ENCODE peak calls at places on chromosomes 7 and 10, in eight cellular contexts. One of them, this sample, is unnamed.
A peak's percentile ranks its signal among the peaks of the same experiment; 100 is the strongest.

GRCh38 chr7:150580615-150580986 is 13.4 kb downstream of the GIMAP4 start:
- DNase-seq in stimulated activated CD4-positive, alpha-beta T cell treated with anti-CD3 and anti-CD28 coated beads, Interleukin-1b, Interleukin-23, amount 100 ng/mL, for 4 hours: no peak
- DNase-seq in GM23338: no peak
- DNase-seq in H4: no peak
- DNase-seq in Calu3: no peak
- DNase-seq in ovary: no peak
- DNase-seq in MV-4-11: no peak
- DNase-seq in BE2C: no peak
- DNase-seq in this sample: no peak

GRCh38 chr10:31549936-31550335 is 230.9 kb downstream of the ZEB1 start:
- DNase-seq in stimulated activated CD4-positive, alpha-beta T cell treated with anti-CD3 and anti-CD28 coated beads, Interleukin-1b, Interleukin-23, amount 100 ng/mL, for 4 hours: no peak
- DNase-seq in GM23338: no peak
- DNase-seq in H4: no peak
- DNase-seq in Calu3: no peak
- DNase-seq in ovary: no peak
- DNase-seq in MV-4-11: no peak
- DNase-seq in BE2C: no peak
- DNase-seq in this sample: no peak

GRCh38 chr10:119663866-119664698 is 12.9 kb downstream of the BAG3 start:
- DNase-seq in stimulated activated CD4-positive, alpha-beta T cell treated with anti-CD3 and anti-CD28 coated beads, Interleukin-1b, Interleukin-23, amount 100 ng/mL, for 4 hours: no peak
- DNase-seq in GM23338: no peak
- DNase-seq in H4: no peak
- DNase-seq in Calu3: no peak
- DNase-seq in ovary: no peak
- DNase-seq in MV-4-11: peak; percentile 90
- DNase-seq in BE2C: peak; percentile 62
- DNase-seq in this sample: no peak

GRCh38 chr7:30032310-30033125 is 4.3 kb downstream of the PLEKHA8 start:
- DNase-seq in stimulated activated CD4-positive, alpha-beta T cell treated with anti-CD3 and anti-CD28 coated beads, Interleukin-1b, Interleukin-23, amount 100 ng/mL, for 4 hours: no peak
- DNase-seq in GM23338: no peak
- DNase-seq in H4: peak; percentile 52
- DNase-seq in Calu3: no peak
- DNase-seq in ovary: peak; percentile 60
- DNase-seq in MV-4-11: no peak
- DNase-seq in BE2C: no peak
- DNase-seq in this sample: peak; percentile 14

GRCh38 chr7:130961128-130961601 is 227.2 kb upstream of the KLF14 start:
- DNase-seq in stimulated activated CD4-positive, alpha-beta T cell treated with anti-CD3 and anti-CD28 coated beads, Interleukin-1b, Interleukin-23, amount 100 ng/mL, for 4 hours: no peak
- DNase-seq in GM23338: no peak
- DNase-seq in H4: peak; percentile 94
- DNase-seq in Calu3: no peak
- DNase-seq in ovary: no peak
- DNase-seq in MV-4-11: peak; percentile 96
- DNase-seq in BE2C: no peak
- DNase-seq in this sample: no peak

GRCh38 chr10:56346845-56347415 is 14.1 kb downstream of the ZWINT start:
- DNase-seq in stimulated activated CD4-positive, alpha-beta T cell treated with anti-CD3 and anti-CD28 coated beads, Interleukin-1b, Interleukin-23, amount 100 ng/mL, for 4 hours: no peak
- DNase-seq in GM23338: no peak
- DNase-seq in H4: peak; percentile 13
- DNase-seq in Calu3: no peak
- DNase-seq in ovary: no peak
- DNase-seq in MV-4-11: no peak
- DNase-seq in BE2C: no peak
- DNase-seq in this sample: no peak

GRCh38 chr10:32372000-32372875 is 25.3 kb upstream of the EPC1 start:
- DNase-seq in stimulated activated CD4-positive, alpha-beta T cell treated with anti-CD3 and anti-CD28 coated beads, Interleukin-1b, Interleukin-23, amount 100 ng/mL, for 4 hours: no peak
- DNase-seq in GM23338: no peak
- DNase-seq in H4: no peak
- DNase-seq in Calu3: peak; percentile 23
- DNase-seq in ovary: no peak
- DNase-seq in MV-4-11: no peak
- DNase-seq in BE2C: no peak
- DNase-seq in this sample: no peak

GRCh38 chr10:16732376-16732775 is 84.8 kb downstream of the RSU1 start:
- DNase-seq in stimulated activated CD4-positive, alpha-beta T cell treated with anti-CD3 and anti-CD28 coated beads, Interleukin-1b, Interleukin-23, amount 100 ng/mL, for 4 hours: no peak
- DNase-seq in GM23338: no peak
- DNase-seq in H4: no peak
- DNase-seq in Calu3: no peak
- DNase-seq in ovary: no peak
- DNase-seq in MV-4-11: no peak
- DNase-seq in BE2C: no peak
- DNase-seq in this sample: no peak

GRCh38 chr7:5694221-5694754 is 87.2 kb downstream of the RNF216 start:
- DNase-seq in stimulated activated CD4-positive, alpha-beta T cell treated with anti-CD3 and anti-CD28 coated beads, Interleukin-1b, Interleukin-23, amount 100 ng/mL, for 4 hours: no peak
- DNase-seq in GM23338: no peak
- DNase-seq in H4: peak; percentile 69
- DNase-seq in Calu3: no peak
- DNase-seq in ovary: no peak
- DNase-seq in MV-4-11: no peak
- DNase-seq in BE2C: no peak
- DNase-seq in this sample: no peak

GRCh38 chr7:12596225-12596790 is 25.8 kb downstream of the SCIN start:
- DNase-seq in stimulated activated CD4-positive, alpha-beta T cell treated with anti-CD3 and anti-CD28 coated beads, Interleukin-1b, Interleukin-23, amount 100 ng/mL, for 4 hours: no peak
- DNase-seq in GM23338: no peak
- DNase-seq in H4: no peak
- DNase-seq in Calu3: no peak
- DNase-seq in ovary: no peak
- DNase-seq in MV-4-11: no peak
- DNase-seq in BE2C: no peak
- DNase-seq in this sample: no peak

GRCh38 chr7:44058759-44059218 is 6.6 kb downstream of the PGAM2 start:
- DNase-seq in stimulated activated CD4-positive, alpha-beta T cell treated with anti-CD3 and anti-CD28 coated beads, Interleukin-1b, Interleukin-23, amount 100 ng/mL, for 4 hours: no peak
- DNase-seq in GM23338: no peak
- DNase-seq in H4: no peak
- DNase-seq in Calu3: no peak
- DNase-seq in ovary: peak; percentile 13
- DNase-seq in MV-4-11: no peak
- DNase-seq in BE2C: peak; percentile 4
- DNase-seq in this sample: no peak

GRCh38 chr7:30553141-30553540 is 41.5 kb upstream of the GARS1 start:
- DNase-seq in stimulated activated CD4-positive, alpha-beta T cell treated with anti-CD3 and anti-CD28 coated beads, Interleukin-1b, Interleukin-23, amount 100 ng/mL, for 4 hours: no peak
- DNase-seq in GM23338: no peak
- DNase-seq in H4: no peak
- DNase-seq in Calu3: no peak
- DNase-seq in ovary: no peak
- DNase-seq in MV-4-11: no peak
- DNase-seq in BE2C: no peak
- DNase-seq in this sample: no peak

GRCh38 chr10:68880181-68880580 is 20.9 kb upstream of the DDX50 start:
- DNase-seq in stimulated activated CD4-positive, alpha-beta T cell treated with anti-CD3 and anti-CD28 coated beads, Interleukin-1b, Interleukin-23, amount 100 ng/mL, for 4 hours: no peak
- DNase-seq in GM23338: no peak
- DNase-seq in H4: no peak
- DNase-seq in Calu3: no peak
- DNase-seq in ovary: no peak
- DNase-seq in MV-4-11: no peak
- DNase-seq in BE2C: no peak
- DNase-seq in this sample: no peak

GRCh38 chr10:100826661-100826982 is 81.2 kb downstream of the PAX2 start:
- DNase-seq in stimulated activated CD4-positive, alpha-beta T cell treated with anti-CD3 and anti-CD28 coated beads, Interleukin-1b, Interleukin-23, amount 100 ng/mL, for 4 hours: no peak
- DNase-seq in GM23338: no peak
- DNase-seq in H4: no peak
- DNase-seq in Calu3: no peak
- DNase-seq in ovary: no peak
- DNase-seq in MV-4-11: no peak
- DNase-seq in BE2C: no peak
- DNase-seq in this sample: no peak

GRCh38 chr10:62733654-62734293 is 70.7 kb upstream of the ADO start:
- DNase-seq in stimulated activated CD4-positive, alpha-beta T cell treated with anti-CD3 and anti-CD28 coated beads, Interleukin-1b, Interleukin-23, amount 100 ng/mL, for 4 hours: no peak
- DNase-seq in GM23338: no peak
- DNase-seq in H4: peak; percentile 53
- DNase-seq in Calu3: no peak
- DNase-seq in ovary: no peak
- DNase-seq in MV-4-11: peak; percentile 32
- DNase-seq in BE2C: no peak
- DNase-seq in this sample: no peak

GRCh38 chr7:11212080-11212711 is 238.5 kb downstream of the PHF14 start:
- DNase-seq in stimulated activated CD4-positive, alpha-beta T cell treated with anti-CD3 and anti-CD28 coated beads, Interleukin-1b, Interleukin-23, amount 100 ng/mL, for 4 hours: no peak
- DNase-seq in GM23338: peak; percentile 88
- DNase-seq in H4: peak; percentile 92
- DNase-seq in Calu3: peak; percentile 57
- DNase-seq in ovary: no peak
- DNase-seq in MV-4-11: peak; percentile 43
- DNase-seq in BE2C: peak; percentile 52
- DNase-seq in this sample: peak; percentile 87

GRCh38 chr7:38241071-38241470 is 32.4 kb downstream of the TARP start:
- DNase-seq in stimulated activated CD4-positive, alpha-beta T cell treated with anti-CD3 and anti-CD28 coated beads, Interleukin-1b, Interleukin-23, amount 100 ng/mL, for 4 hours: no peak
- DNase-seq in GM23338: no peak
- DNase-seq in H4: no peak
- DNase-seq in Calu3: no peak
- DNase-seq in ovary: no peak
- DNase-seq in MV-4-11: no peak
- DNase-seq in BE2C: no peak
- DNase-seq in this sample: no peak

GRCh38 chr10:72084094-72084459 is 4.3 kb downstream of the SPOCK2 start:
- DNase-seq in stimulated activated CD4-positive, alpha-beta T cell treated with anti-CD3 and anti-CD28 coated beads, Interleukin-1b, Interleukin-23, amount 100 ng/mL, for 4 hours: peak; percentile 54
- DNase-seq in GM23338: no peak
- DNase-seq in H4: no peak
- DNase-seq in Calu3: no peak
- DNase-seq in ovary: no peak
- DNase-seq in MV-4-11: no peak
- DNase-seq in BE2C: no peak
- DNase-seq in this sample: no peak

GRCh38 chr7:73894851-73895441 is 34.0 kb downstream of the TMEM270 start:
- DNase-seq in stimulated activated CD4-positive, alpha-beta T cell treated with anti-CD3 and anti-CD28 coated beads, Interleukin-1b, Interleukin-23, amount 100 ng/mL, for 4 hours: no peak
- DNase-seq in GM23338: no peak
- DNase-seq in H4: peak; percentile 70
- DNase-seq in Calu3: no peak
- DNase-seq in ovary: peak; percentile 49
- DNase-seq in MV-4-11: no peak
- DNase-seq in BE2C: no peak
- DNase-seq in this sample: peak; percentile 90

GRCh38 chr7:7919449-7919945 is 49.1 kb upstream of the GLCCI1 start:
- DNase-seq in stimulated activated CD4-positive, alpha-beta T cell treated with anti-CD3 and anti-CD28 coated beads, Interleukin-1b, Interleukin-23, amount 100 ng/mL, for 4 hours: no peak
- DNase-seq in GM23338: no peak
- DNase-seq in H4: no peak
- DNase-seq in Calu3: no peak
- DNase-seq in ovary: no peak
- DNase-seq in MV-4-11: no peak
- DNase-seq in BE2C: no peak
- DNase-seq in this sample: no peak

GRCh38 chr10:5343561-5343960 is 21.2 kb upstream of the UCN3 start:
- DNase-seq in stimulated activated CD4-positive, alpha-beta T cell treated with anti-CD3 and anti-CD28 coated beads, Interleukin-1b, Interleukin-23, amount 100 ng/mL, for 4 hours: no peak
- DNase-seq in GM23338: no peak
- DNase-seq in H4: peak; percentile 61
- DNase-seq in Calu3: no peak
- DNase-seq in ovary: no peak
- DNase-seq in MV-4-11: peak; percentile 9
- DNase-seq in BE2C: no peak
- DNase-seq in this sample: peak; percentile 61

GRCh38 chr7:83519240-83519639 is 129.7 kb downstream of the SEMA3E start:
- DNase-seq in stimulated activated CD4-positive, alpha-beta T cell treated with anti-CD3 and anti-CD28 coated beads, Interleukin-1b, Interleukin-23, amount 100 ng/mL, for 4 hours: no peak
- DNase-seq in GM23338: no peak
- DNase-seq in H4: no peak
- DNase-seq in Calu3: no peak
- DNase-seq in ovary: no peak
- DNase-seq in MV-4-11: no peak
- DNase-seq in BE2C: no peak
- DNase-seq in this sample: no peak

GRCh38 chr7:1081931-1082401 is 5.9 kb upstream of the GPER1 start:
- DNase-seq in stimulated activated CD4-positive, alpha-beta T cell treated with anti-CD3 and anti-CD28 coated beads, Interleukin-1b, Interleukin-23, amount 100 ng/mL, for 4 hours: no peak
- DNase-seq in GM23338: no peak
- DNase-seq in H4: peak; percentile 97
- DNase-seq in Calu3: no peak
- DNase-seq in ovary: no peak
- DNase-seq in MV-4-11: no peak
- DNase-seq in BE2C: peak; percentile 79
- DNase-seq in this sample: peak; percentile 86

GRCh38 chr7:2675256-2675764 is 12.7 kb upstream of the AMZ1 start:
- DNase-seq in stimulated activated CD4-positive, alpha-beta T cell treated with anti-CD3 and anti-CD28 coated beads, Interleukin-1b, Interleukin-23, amount 100 ng/mL, for 4 hours: no peak
- DNase-seq in GM23338: no peak
- DNase-seq in H4: no peak
- DNase-seq in Calu3: no peak
- DNase-seq in ovary: no peak
- DNase-seq in MV-4-11: no peak
- DNase-seq in BE2C: no peak
- DNase-seq in this sample: no peak